ENCODE peak calls at places on chromosomes 11 and 22, in seven cellular contexts. U is WERI-Rb-1; Y is stomach; Z is Peyer's patch; E is naive thymus-derived CD4-positive, alpha-beta T cell; D is substantia nigra; J is cardiac muscle cell. Q is an unnamed sample.

GRCh38 chr22:44293034-44293433 is 19.7 kb downstream of the SHISAL1 start:
- DNase-seq in D (no peak), Y (no peak), J (no peak), E (no peak), U (no peak), Z (no peak), Q (no peak)

GRCh38 chr11:111938687-111939160 is 1.6 kb downstream of the DIXDC1 start:
- DNase-seq in D (no peak), J (no peak), U (no peak), Z (no peak), E (peak; percentile 28), Y (no peak), Q (peak; percentile 23)

GRCh38 chr11:46914363-46914762 is 4.0 kb downstream of the LRP4 start:
- DNase-seq in J (peak; percentile 54), D (no peak), Y (no peak), Z (no peak), U (peak; percentile 81), E (no peak), Q (no peak)

GRCh38 chr11:117096973-117097566 is 1.2 kb downstream of the SIK3 start:
- DNase-seq in J (no peak), D (no peak), E (no peak), Y (no peak), Z (no peak), U (no peak), Q (no peak)

GRCh38 chr11:70532066-70532440 is 133.7 kb downstream of the CTTN start:
- DNase-seq in U (peak; percentile 0), E (no peak), Y (no peak), Z (no peak), D (no peak), J (peak; percentile 36), Q (no peak)

GRCh38 chr11:108431370-108431769 is 36.0 kb downstream of the C11orf65 start:
- DNase-seq in Z (no peak), D (no peak), U (no peak), Y (no peak), J (no peak), E (no peak), Q (no peak)

GRCh38 chr11:83002047-83002446 is 69.7 kb downstream of the RAB30 start:
- DNase-seq in U (no peak), Z (no peak), D (no peak), E (peak; percentile 40), Y (no peak), J (no peak), Q (no peak)

GRCh38 chr22:34812631-34813030 is 253.3 kb upstream of the ISX start:
- DNase-seq in U (no peak), D (no peak), Z (no peak), E (no peak), Y (no peak), J (no peak), Q (no peak)

GRCh38 chr11:44535201-44535980 is 30.1 kb upstream of the CD82 start:
- DNase-seq in Y (no peak), Z (no peak), D (no peak), E (no peak), J (no peak), U (no peak), Q (no peak)

GRCh38 chr11:76799061-76799804 is 16.1 kb downstream of the TSKU start:
- DNase-seq in U (peak; percentile 81), Y (peak; percentile 86), E (peak; percentile 76), D (peak; percentile 37), J (peak; percentile 88), Z (peak; percentile 91), Q (peak; percentile 76)

GRCh38 chr22:39311592-39312400 is 7.6 kb downstream of the RPL3 start:
- DNase-seq in U (no peak), Y (no peak), Z (no peak), J (no peak), E (no peak), D (no peak), Q (no peak)
- H3K27ac ChIP-seq in U (peak overlapping the region; percentile 4), Y (peak overlapping the region; percentile 32), Z (no peak overlapping the region), J (peak overlapping the region; percentile 53), E (no peak overlapping the region), D (no peak overlapping the region), Q (no peak overlapping the region)

DNA sequence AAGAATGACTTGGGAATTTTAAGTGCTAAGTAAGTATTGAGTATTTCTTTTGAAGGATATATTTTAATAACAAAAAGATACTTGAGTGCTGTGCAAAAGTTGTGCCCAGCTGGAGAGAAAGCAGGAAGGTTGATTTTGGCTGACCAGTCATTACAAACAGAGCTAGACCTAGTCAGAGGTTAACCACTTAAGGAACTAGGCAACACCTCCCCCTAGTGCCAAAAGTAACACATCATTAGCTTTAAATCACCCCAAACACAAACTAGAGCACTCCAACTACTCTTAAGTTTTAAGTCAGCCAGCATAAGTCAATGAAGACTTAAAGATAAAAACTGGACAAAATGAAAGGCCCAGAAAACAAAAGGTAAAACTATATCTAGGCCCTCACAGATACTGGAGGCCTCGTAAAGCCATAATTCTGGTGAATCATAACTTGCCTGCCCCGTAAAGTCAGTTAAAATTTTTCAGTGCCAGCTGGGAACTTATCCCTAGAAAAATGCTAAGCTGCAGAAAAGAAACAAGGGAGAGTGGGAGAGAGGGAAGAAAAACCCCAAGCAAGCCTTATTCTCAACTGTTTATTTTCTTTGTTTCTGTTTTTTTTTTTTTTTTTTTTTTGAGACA is 4.6 kb downstream of the TMEM9B start:
- DNase-seq in Z (peak; percentile 48), D (no peak), E (peak; percentile 29), J (peak; percentile 71), U (peak; percentile 31), Y (no peak), Q (no peak)
- H3K27ac ChIP-seq in Z (peak overlapping the region; percentile 44), D (no peak overlapping the region), E (no peak overlapping the region), J (no peak overlapping the region), U (no peak overlapping the region), Y (peak overlapping the region; percentile 65), Q (no peak overlapping the region)

GRCh38 chr11:19917069-19917468 is 204.4 kb downstream of the NAV2 start:
- DNase-seq in J (no peak), D (no peak), E (no peak), U (no peak), Y (no peak), Z (no peak), Q (no peak)
- H3K27ac ChIP-seq in J (no peak overlapping the region), D (no peak overlapping the region), E (no peak overlapping the region), U (no peak overlapping the region), Y (no peak overlapping the region), Z (no peak overlapping the region), Q (no peak overlapping the region)

DNA sequence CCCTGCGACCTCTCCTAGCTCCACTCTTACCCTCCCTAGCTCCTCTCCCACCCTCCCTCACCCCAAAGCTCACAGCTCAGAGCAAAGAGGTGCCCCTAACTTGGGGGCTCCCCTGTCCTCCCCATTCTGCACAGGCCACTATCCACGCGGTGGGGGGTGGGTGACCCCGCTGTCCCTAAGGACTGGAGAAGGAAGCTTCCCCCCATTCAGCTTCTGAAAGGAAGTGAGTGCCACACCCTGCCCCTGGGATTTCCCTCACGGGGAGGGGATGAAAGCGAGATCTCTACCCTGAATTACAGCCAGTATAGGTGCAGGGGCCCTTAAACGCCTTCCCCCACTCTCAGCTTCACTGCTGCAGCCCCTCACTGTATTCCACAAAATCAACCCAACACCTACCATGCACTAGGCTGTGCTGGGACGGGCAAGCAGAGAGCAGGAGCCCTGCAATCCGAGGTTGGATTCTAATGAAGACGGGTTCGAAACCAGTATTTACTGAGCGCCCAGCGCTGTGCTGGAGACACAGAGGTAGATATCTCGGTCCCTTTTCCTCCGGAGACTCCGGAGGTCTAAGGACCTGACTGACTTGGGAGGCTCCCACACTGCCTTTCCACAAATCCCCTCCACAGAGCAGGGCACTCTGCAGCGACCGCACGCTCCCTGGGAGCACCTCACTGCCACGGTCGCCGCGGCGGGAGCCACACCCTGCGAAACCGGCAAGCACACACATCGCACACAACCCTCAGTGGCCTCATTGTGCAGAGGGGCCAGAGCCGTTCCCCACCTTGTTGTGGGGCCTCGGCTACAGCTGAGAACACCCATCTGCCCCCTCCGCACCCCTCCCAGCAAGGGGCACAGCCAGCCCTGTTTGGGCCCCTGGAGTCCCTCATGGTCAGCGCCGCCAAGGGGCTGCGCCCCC is 1.8 kb downstream of the AHNAK start:
- DNase-seq in Y (no peak), D (no peak), E (peak; percentile 28), J (no peak), Z (peak; percentile 71), U (no peak), Q (no peak)
- H3K27ac ChIP-seq in Y (peak overlapping the region; percentile 95), D (peak overlapping the region; percentile 35), E (peak overlapping the region; percentile 84), J (peak overlapping the region; percentile 74), Z (peak overlapping the region; percentile 98), U (no peak overlapping the region), Q (peak overlapping the region; percentile 79)

GRCh38 chr22:30297276-30298004 is 8.1 kb upstream of the CASTOR1 start:
- DNase-seq in J (no peak), E (no peak), U (no peak), Y (no peak), D (no peak), Z (no peak), Q (no peak)
- H3K27ac ChIP-seq in J (no peak overlapping the region), E (peak overlapping the region; percentile 77), U (no peak overlapping the region), Y (peak overlapping the region; percentile 59), D (no peak overlapping the region), Z (no peak overlapping the region), Q (peak overlapping the region; percentile 39)

Q was measured in CD8-positive, alpha-beta T cell.